ENCODE peak calls at places on chromosomes 12 and 14, in five cellular contexts. G is left ventricle myocardium inferior; J is effector memory CD4-positive, alpha-beta T cell; P is cardiac muscle cell; N is OCI-LY7. C is an unnamed sample. For H3K4me1, the result is how much of the 10 kb centered on the place peaks cover.

GRCh38 chr14:74263181-74263580 is 23.9 kb downstream of the VSX2 start:
- DNase-seq in G (no peak), J (no peak), P (no peak), N (no peak), C (no peak)

GRCh38 chr14:102930753-102931579 is 8.5 kb downstream of the AMN start:
- DNase-seq in G (no peak), J (no peak), P (no peak), N (no peak), C (no peak)

GRCh38 chr12:120438495-120439198 is 734 bp downstream of the COX6A1 start:
- DNase-seq in G (no peak), J (no peak), P (no peak), N (peak), C (no peak)

GRCh38 chr12:64083285-64084210 is 138.5 kb downstream of the KICS2 start:
- DNase-seq in G (peak), J (no peak), P (no peak), N (no peak), C (no peak)

GRCh38 chr12:94983321-94983720 is 20.2 kb downstream of the NDUFA12 start:
- DNase-seq in G (no peak), J (no peak), P (no peak), N (no peak), C (no peak)

GRCh38 chr12:93098077-93098476 is 169.0 kb upstream of the EEA1 start:
- DNase-seq in G (peak), J (peak), P (peak), N (peak), C (peak)

GRCh38 chr12:126346087-126346486 is 1280.9 kb downstream of the AACS start:
- DNase-seq in G (no peak), J (no peak), P (no peak), N (no peak), C (no peak)

GRCh38 chr12:79407671-79408622 is 282.8 kb downstream of the PAWR start:
- DNase-seq in G (peak), J (no peak), P (peak), N (peak), C (no peak)

GRCh38 chr12:74454109-74454508 is 83.5 kb upstream of the ATXN7L3B start:
- DNase-seq in G (no peak), J (no peak), P (no peak), N (no peak), C (no peak)

GRCh38 chr14:45085004-45085403 is 1.1 kb downstream of the PRPF39 start:
- DNase-seq in G (no peak), J (no peak), P (peak), N (peak), C (peak)

GRCh38 chr12:100793182-100793581 is 1.4 kb upstream of the ANO4 start:
- DNase-seq in G (no peak), J (no peak), P (no peak), N (no peak), C (no peak)

GRCh38 chr14:70084226-70084625 is 104.5 kb downstream of the SLC8A3 start:
- DNase-seq in G (no peak), J (no peak), P (no peak), N (no peak), C (no peak)

GRCh38 chr14:71523630-71524320 is 408.5 kb upstream of the RGS6 start:
- DNase-seq in G (no peak), J (no peak), P (no peak), N (no peak), C (no peak)

GRCh38 chr12:54526800-54527630 is 22.4 kb upstream of the PDE1B start:
- DNase-seq in G (peak), J (no peak), P (peak), N (peak), C (peak)

GRCh38 chr12:107794451-107794850 is 19.9 kb downstream of the ASCL4 start:
- DNase-seq in G (no peak), J (no peak), P (no peak), N (no peak), C (no peak)

GRCh38 chr12:132562489-132563045 is 47.8 kb downstream of the LRCOL1 start:
- DNase-seq in G (no peak), J (no peak), P (no peak), N (peak), C (no peak)

GRCh38 chr14:29216774-29217232 is 450.2 kb downstream of the FOXG1 start:
- DNase-seq in G (no peak), J (no peak), P (peak), N (no peak), C (no peak)

GRCh38 chr12:88944403-88944802 is 364.1 kb upstream of the KITLG start:
- DNase-seq in G (no peak), J (no peak), P (no peak), N (no peak), C (no peak)

GRCh38 chr12:93913845-93914244 is 234.5 kb upstream of the PLXNC1 start:
- DNase-seq in G (no peak), J (no peak), P (no peak), N (no peak), C (no peak)

GRCh38 chr14:105517096-105517495 is 9.3 kb upstream of the TMEM121 start:
- DNase-seq in G (no peak), J (no peak), P (no peak), N (no peak), C (no peak)

GRCh38 chr14:68649461-68650189 is 143.2 kb downstream of the ZFP36L1 start:
- DNase-seq in G (no peak), J (no peak), P (no peak), N (no peak), C (no peak)

GRCh38 chr14:100774164-100774537 is 47.5 kb downstream of the DLK1 start:
- DNase-seq in G (no peak), J (no peak), P (no peak), N (no peak), C (no peak)

GRCh38 chr12:5276327-5276880 is 155.5 kb upstream of the NTF3 start:
- DNase-seq in G (no peak), J (no peak), P (no peak), N (no peak), C (no peak)

GRCh38 chr14:105069554-105069886 is 4.3 kb upstream of the GPR132 start:
- DNase-seq in G (no peak), J (no peak), P (no peak), N (no peak), C (no peak)

GRCh38 chr14:102544745-102545460 is 35.3 kb upstream of the ANKRD9 start:
- DNase-seq in G (no peak), J (no peak), P (no peak), N (no peak), C (peak)

GRCh38 chr12:18383203-18383602 is 121.9 kb downstream of the PIK3C2G start:
- DNase-seq in G (no peak), J (no peak), P (peak), N (no peak), C (no peak)

GRCh38 chr14:33592298-33592697 is 358.6 kb downstream of the EGLN3 start:
- DNase-seq in G (no peak), J (no peak), P (no peak), N (no peak), C (no peak)

GRCh38 chr12:58030566-58031279 is 89.4 kb downstream of the ATP23 start:
- DNase-seq in G (no peak), J (no peak), P (no peak), N (no peak), C (no peak)

GRCh38 chr12:29517265-29517664 is 19.8 kb upstream of the OVCH1 start:
- DNase-seq in G (no peak), J (no peak), P (no peak), N (no peak), C (no peak)

GRCh38 chr14:88005978-88006851 is 1.3 kb downstream of the GPR65 start:
- DNase-seq in G (no peak), J (peak), P (no peak), N (peak), C (peak)

GRCh38 chr12:120361506-120362208 is 7.3 kb downstream of the MSI1 start:
- DNase-seq in G (peak), J (no peak), P (peak), N (no peak), C (no peak)

GRCh38 chr12:108801736-108802665 is 55.4 kb downstream of the SSH1 start:
- DNase-seq in G (peak), J (no peak), P (peak), N (no peak), C (no peak)

GRCh38 chr14:81868172-81868571 is 334.5 kb upstream of the SEL1L start:
- DNase-seq in G (no peak), J (no peak), P (no peak), N (no peak), C (no peak)

GRCh38 chr12:88153959-88154358 is 11.9 kb downstream of the TMTC3 start:
- DNase-seq in G (no peak), J (no peak), P (peak), N (peak), C (no peak)

GRCh38 chr14:87430810-87431209 is 562.2 kb downstream of the GALC start:
- DNase-seq in G (no peak), J (no peak), P (no peak), N (no peak), C (no peak)

GRCh38 chr12:64673490-64674169 is 63.3 kb downstream of the RASSF3 start:
- DNase-seq in G (no peak), J (no peak), P (no peak), N (peak), C (no peak)

GRCh38 chr14:47715330-47715729 is 39.9 kb upstream of the MDGA2 start:
- DNase-seq in G (no peak), J (no peak), P (no peak), N (no peak), C (no peak)

DNA sequence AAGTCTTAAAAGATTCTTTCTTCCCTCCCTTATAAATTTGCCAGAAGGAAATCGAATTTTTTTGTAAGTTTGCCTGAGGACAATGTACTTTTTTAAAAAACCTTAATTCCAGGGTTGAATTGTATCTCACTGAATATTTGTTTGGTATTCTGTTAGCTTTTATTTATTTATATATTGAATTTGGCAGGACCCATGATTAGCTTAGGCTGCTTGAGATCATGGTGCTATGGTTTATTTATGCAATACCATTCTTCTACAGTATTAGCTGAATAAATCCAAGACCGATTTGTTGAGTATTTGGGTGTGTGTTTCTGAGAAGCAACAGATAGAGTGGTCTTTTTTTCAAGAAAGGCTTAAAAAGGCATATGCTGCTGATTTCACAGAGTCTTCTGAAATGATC is 266.0 kb upstream of the FLRT2 start:
- DNase-seq in G (no peak), J (no peak), P (no peak), N (no peak), C (no peak)
- H3K4me1 ChIP-seq in G (under half), J (under half), P (under half), N (under half), C (under half)

GRCh38 chr14:91127924-91128323 is 14.1 kb downstream of the DGLUCY start:
- DNase-seq in G (no peak), J (no peak), P (no peak), N (no peak), C (no peak)
- H3K27ac ChIP-seq in G (peak), J (no peak), P (no peak), N (no peak), C (no peak)

GRCh38 chr14:35158491-35158890 is 36.1 kb downstream of the PRORP start:
- DNase-seq in G (no peak), J (no peak), P (no peak), N (no peak), C (no peak)
- H3K4me1 ChIP-seq in G (under half), J (under half), P (under half), N (under half), C (under half)

GRCh38 chr12:112149596-112149995 is 24.2 kb downstream of the TRAFD1 start:
- DNase-seq in G (no peak), J (no peak), P (no peak), N (no peak), C (no peak)

GRCh38 chr12:112148031-112148513 is 22.7 kb downstream of the TRAFD1 start:
- DNase-seq in G (no peak), J (no peak), P (no peak), N (no peak), C (no peak)

GRCh38 chr12:112153900-112154234 is 28.5 kb downstream of the TRAFD1 start:
- DNase-seq in G (no peak), J (no peak), P (no peak), N (no peak), C (no peak)

GRCh38 chr12:112153181-112153899 is 28.0 kb downstream of the TRAFD1 start:
- DNase-seq in G (no peak), J (no peak), P (no peak), N (no peak), C (no peak)

DNA sequence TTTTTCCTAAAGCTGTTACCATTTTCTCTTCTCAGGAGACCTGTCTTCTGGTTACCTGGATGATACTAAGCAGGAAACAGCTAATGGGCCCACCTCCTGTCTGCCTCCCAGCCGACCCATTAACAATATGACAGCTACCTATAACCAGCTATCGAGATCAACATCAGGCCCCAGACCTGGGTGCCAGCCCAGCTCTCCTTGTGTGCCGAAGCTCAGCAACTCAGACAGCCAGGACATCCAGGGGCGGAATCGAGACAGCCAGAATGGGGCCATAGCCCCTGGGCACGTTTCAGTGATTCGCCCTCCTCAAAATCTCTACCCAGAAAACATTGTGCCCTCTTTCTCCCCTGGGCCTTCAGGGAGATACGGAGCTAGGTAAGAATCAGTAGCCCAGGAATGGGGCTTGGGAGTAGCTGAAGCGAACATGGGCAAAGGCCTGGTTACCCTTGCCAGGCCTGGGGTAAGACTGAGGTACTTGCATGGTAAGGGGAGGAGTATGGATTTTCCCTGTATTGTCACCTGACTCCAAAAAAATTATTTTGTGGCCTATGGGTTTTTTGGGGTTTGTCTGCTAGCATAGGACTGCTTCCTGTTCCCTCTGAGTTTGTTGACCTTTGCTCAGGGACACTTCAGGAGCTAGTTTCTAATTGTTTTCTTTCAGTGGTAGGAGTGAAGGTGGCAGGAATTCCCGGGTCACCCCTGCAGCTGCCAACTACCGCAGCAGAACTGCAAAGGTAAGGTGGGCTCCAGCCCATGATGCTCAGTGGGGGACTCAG is 26.6 kb downstream of the TRAFD1 start:
- DNase-seq in G (no peak), J (no peak), P (no peak), N (no peak), C (no peak)
- H3K27ac ChIP-seq in G (no peak), J (no peak), P (no peak), N (no peak), C (no peak)

DNA sequence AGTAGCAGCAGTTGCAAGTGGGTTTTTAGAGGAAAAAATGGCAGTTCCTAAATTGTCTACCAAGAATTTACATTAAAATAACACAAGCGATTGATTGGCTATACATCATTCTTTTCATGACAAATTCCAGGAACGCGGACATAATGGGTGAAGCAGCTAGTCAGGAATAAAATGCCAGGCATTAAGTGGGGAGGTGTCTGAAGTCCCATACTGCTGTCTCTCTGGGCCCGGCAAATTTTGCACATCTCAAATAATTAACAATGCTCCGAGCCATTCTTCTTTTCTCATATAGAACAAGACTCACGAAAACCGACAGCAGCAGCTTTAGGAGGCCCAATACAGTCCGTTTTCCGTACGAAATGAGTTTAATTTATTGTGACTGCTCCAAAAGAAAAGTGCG is 696 bp downstream of the RPL36AL start:
- DNase-seq in G (no peak), J (no peak), P (no peak), N (no peak), C (no peak)
- H3K4me1 ChIP-seq in G (half or more), J (under half), P (under half), N (under half), C (half or more)

GRCh38 chr14:61716956-61717355 is 21.6 kb downstream of the HIF1A start:
- DNase-seq in G (no peak), J (no peak), P (no peak), N (no peak), C (no peak)
- H3K27ac ChIP-seq in G (peak), J (no peak), P (peak), N (peak), C (peak)

GRCh38 chr12:13144266-13144828 is 40.9 kb upstream of the GSG1 start:
- DNase-seq in G (no peak), J (no peak), P (no peak), N (no peak), C (no peak)

GRCh38 chr12:13152281-13152680 is 44.2 kb upstream of the EMP1 start:
- DNase-seq in G (peak), J (no peak), P (no peak), N (no peak), C (no peak)

GRCh38 chr12:13146539-13146938 is 43.1 kb upstream of the GSG1 start:
- DNase-seq in G (peak), J (no peak), P (no peak), N (no peak), C (no peak)

GRCh38 chr12:13147688-13148531 is 44.4 kb upstream of the GSG1 start:
- DNase-seq in G (no peak), J (no peak), P (no peak), N (no peak), C (no peak)

DNA sequence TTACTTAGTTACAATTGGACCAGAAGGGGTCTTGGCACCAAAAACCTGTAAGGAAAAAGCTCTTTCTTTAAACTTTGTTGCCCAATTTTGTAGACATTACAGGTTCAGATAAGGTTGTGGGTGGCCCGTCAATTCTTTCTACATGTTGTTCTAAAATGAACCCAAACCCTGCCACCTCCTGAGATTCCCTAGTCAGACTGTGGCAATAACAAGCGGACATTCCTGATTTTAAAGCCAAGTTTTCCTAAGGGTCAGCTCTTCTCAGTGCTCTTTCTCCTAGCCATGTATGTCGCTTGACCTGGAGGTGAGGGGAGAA is 45.0 kb upstream of the GSG1 start:
- DNase-seq in G (no peak), J (no peak), P (no peak), N (no peak), C (no peak)
- H3K4me1 ChIP-seq in G (half or more), J (under half), P (under half), N (under half), C (under half)

GRCh38 chr12:13425766-13426165 is 229.2 kb downstream of the EMP1 start:
- DNase-seq in G (no peak), J (no peak), P (no peak), N (no peak), C (no peak)
- H3K27ac ChIP-seq in G (no peak), J (no peak), P (no peak), N (no peak), C (no peak)

C was measured in CD4-positive, CD25-positive, alpha-beta regulatory T cell.